ENCODE peak calls at places on chromosomes 16 and 17, in five cellular contexts. One of them, this sample, is unnamed.
A peak's percentile ranks its signal among the peaks of the same experiment; 100 is the strongest.

GRCh38 chr17:39092672-39093250 is 58.7 kb downstream of the PLXDC1 start:
- DNase-seq in pancreas: no peak
- DNase-seq in activated CD8-positive, alpha-beta T cell treated with anti-CD3 and anti-CD28 coated beads for 36 hours: peak; percentile 12
- DNase-seq in brain pericyte: peak; percentile 57
- DNase-seq in NCI-H1436: no peak
- DNase-seq in this sample: no peak

GRCh38 chr16:17439580-17439979 is 31.2 kb downstream of the XYLT1 start:
- DNase-seq in activated CD8-positive, alpha-beta T cell treated with anti-CD3 and anti-CD28 coated beads for 36 hours: no peak
- DNase-seq in NCI-H1436: no peak
- DNase-seq in brain pericyte: no peak
- DNase-seq in pancreas: no peak
- DNase-seq in this sample: no peak

GRCh38 chr16:26816885-26817571 is 249.7 kb upstream of the C16orf82 start:
- DNase-seq in pancreas: no peak
- DNase-seq in NCI-H1436: no peak
- DNase-seq in brain pericyte: no peak
- DNase-seq in activated CD8-positive, alpha-beta T cell treated with anti-CD3 and anti-CD28 coated beads for 36 hours: peak; percentile 23
- DNase-seq in this sample: no peak

GRCh38 chr16:85448557-85449194 is 164.4 kb upstream of the GSE1 start:
- DNase-seq in activated CD8-positive, alpha-beta T cell treated with anti-CD3 and anti-CD28 coated beads for 36 hours: peak; percentile 57
- DNase-seq in brain pericyte: no peak
- DNase-seq in pancreas: peak; percentile 78
- DNase-seq in NCI-H1436: peak; percentile 86
- DNase-seq in this sample: peak; percentile 100

GRCh38 chr17:49753959-49754391 is 10.0 kb downstream of the FAM117A start:
- DNase-seq in NCI-H1436: no peak
- DNase-seq in brain pericyte: no peak
- DNase-seq in activated CD8-positive, alpha-beta T cell treated with anti-CD3 and anti-CD28 coated beads for 36 hours: no peak
- DNase-seq in pancreas: peak; percentile 75
- DNase-seq in this sample: no peak

GRCh38 chr16:85498607-85499006 is 114.5 kb upstream of the GSE1 start:
- DNase-seq in brain pericyte: no peak
- DNase-seq in activated CD8-positive, alpha-beta T cell treated with anti-CD3 and anti-CD28 coated beads for 36 hours: no peak
- DNase-seq in NCI-H1436: no peak
- DNase-seq in pancreas: no peak
- DNase-seq in this sample: peak; percentile 46

GRCh38 chr16:4309833-4310266 is 6.0 kb upstream of the GLIS2 start:
- DNase-seq in pancreas: peak; percentile 79
- DNase-seq in brain pericyte: peak; percentile 90
- DNase-seq in NCI-H1436: peak; percentile 57
- DNase-seq in activated CD8-positive, alpha-beta T cell treated with anti-CD3 and anti-CD28 coated beads for 36 hours: peak; percentile 78
- DNase-seq in this sample: no peak

GRCh38 chr16:83552930-83553329 is 254.8 kb upstream of the HSBP1 start:
- DNase-seq in pancreas: no peak
- DNase-seq in NCI-H1436: no peak
- DNase-seq in brain pericyte: no peak
- DNase-seq in activated CD8-positive, alpha-beta T cell treated with anti-CD3 and anti-CD28 coated beads for 36 hours: no peak
- DNase-seq in this sample: no peak